ENCODE peak calls at places on chromosome 17, in four cellular contexts. N is NCI-H345, M is GM12864, W is dorsolateral prefrontal cortex. A is an unnamed sample.

GRCh38 chr17:40547079-40547784 is 18.0 kb downstream of the CCR7 start:
- DNase-seq in N (peak), M (no peak), W (peak), A (peak)

GRCh38 chr17:42773290-42774035 is at the start of gene VPS25:
- DNase-seq in N (peak), M (peak), W (peak), A (peak)

GRCh38 chr17:48385303-48385702 is 44.7 kb downstream of the SKAP1 start:
- DNase-seq in N (no peak), M (no peak), W (no peak), A (no peak)

GRCh38 chr17:31460226-31460721 is 68.8 kb downstream of the RAB11FIP4 start:
- DNase-seq in N (no peak), M (no peak), W (no peak), A (no peak)

GRCh38 chr17:30905742-30906100 is 317 bp downstream of the TEFM start:
- DNase-seq in N (no peak), M (no peak), W (no peak), A (no peak)

GRCh38 chr17:41547378-41547841 is 19.3 kb upstream of the KRT19 start:
- DNase-seq in N (peak), M (no peak), W (no peak), A (no peak)

GRCh38 chr17:63653018-63653417 is 30.8 kb downstream of the MAP3K3 start:
- DNase-seq in N (no peak), M (no peak), W (no peak), A (no peak)

GRCh38 chr17:7549401-7550055 is 670 bp downstream of the TNFSF12 start:
- DNase-seq in N (no peak), M (no peak), W (no peak), A (no peak)

GRCh38 chr17:8079291-8080207 is 8.0 kb downstream of the ALOX12B start:
- DNase-seq in N (peak), M (peak), W (no peak), A (peak)

GRCh38 chr17:74686761-74687160 is 26.0 kb downstream of the CD300LF start:
- DNase-seq in N (no peak), M (no peak), W (no peak), A (no peak)

GRCh38 chr17:43025290-43025657 is 243 bp downstream of the RND2 start:
- DNase-seq in N (no peak), M (no peak), W (no peak), A (no peak)

GRCh38 chr17:66412857-66413563 is 110.6 kb downstream of the PRKCA start:
- DNase-seq in N (no peak), M (no peak), W (no peak), A (no peak)

GRCh38 chr17:1031711-1032110 is 34.8 kb downstream of the TIMM22 start:
- DNase-seq in N (no peak), M (no peak), W (no peak), A (peak)

GRCh38 chr17:28537219-28537610 is 15.2 kb downstream of the UNC119 start:
- DNase-seq in N (no peak), M (no peak), W (no peak), A (no peak)

GRCh38 chr17:73189417-73190099 is 3.3 kb upstream of the COG1 start:
- DNase-seq in N (peak), M (no peak), W (peak), A (no peak)

GRCh38 chr17:39177256-39177655 is 11.3 kb upstream of the ARL5C start:
- DNase-seq in N (no peak), M (no peak), W (no peak), A (no peak)

GRCh38 chr17:57097832-57098421 is 12.9 kb downstream of the AKAP1 start:
- DNase-seq in N (peak), M (no peak), W (no peak), A (no peak)

GRCh38 chr17:81577278-81578000 is 25.3 kb upstream of the FAAP100 start:
- DNase-seq in N (no peak), M (no peak), W (no peak), A (no peak)

GRCh38 chr17:71427801-71428200 is 693.0 kb upstream of the SOX9 start:
- DNase-seq in N (no peak), M (no peak), W (no peak), A (no peak)

GRCh38 chr17:47924785-47925676 is 16.3 kb upstream of the PNPO start:
- DNase-seq in N (no peak), M (no peak), W (no peak), A (no peak)

GRCh38 chr17:42179911-42180410 is 981 bp downstream of the KCNH4 start:
- DNase-seq in N (peak), M (no peak), W (no peak), A (peak)

GRCh38 chr17:72539981-72540897 is 419.4 kb downstream of the SOX9 start:
- DNase-seq in N (peak), M (no peak), W (peak), A (peak)

GRCh38 chr17:81719410-81720266 is 7.6 kb downstream of the SLC25A10 start:
- DNase-seq in N (no peak), M (no peak), W (no peak), A (no peak)

GRCh38 chr17:17252149-17252810 is 15.3 kb upstream of the FLCN start:
- DNase-seq in N (no peak), M (no peak), W (no peak), A (no peak)